ENCODE peak calls at places on chromosomes 13 and 19, in seven cellular contexts. I is NCI-H2081; S is CD4-positive, CD25-positive, alpha-beta regulatory T cell; X is CD4-positive, alpha-beta T cell; O is substantia nigra; A is pancreas; R is T-cell. F is an unnamed sample.

GRCh38 chr13:53238241-53238640 is 209.6 kb downstream of the OLFM4 start:
- DNase-seq in X (no peak), I (no peak), R (no peak), S (no peak), A (no peak), O (no peak), F (no peak)

GRCh38 chr13:112835344-112835743 is 133.7 kb upstream of the MCF2L start:
- DNase-seq in O (no peak), S (no peak), A (no peak), R (no peak), X (no peak), I (no peak), F (no peak)

GRCh38 chr13:113959198-113959597 is 14.7 kb downstream of the C13orf46 start:
- DNase-seq in S (no peak), A (peak; percentile 57), I (no peak), R (no peak), X (no peak), O (no peak), F (no peak)

GRCh38 chr13:80513196-80513595 is 172.3 kb upstream of the SPRY2 start:
- DNase-seq in S (no peak), R (no peak), I (no peak), A (no peak), X (no peak), O (no peak), F (no peak)

GRCh38 chr13:99407906-99408702 is 93.2 kb upstream of the TM9SF2 start:
- DNase-seq in R (no peak), I (no peak), S (no peak), X (no peak), A (no peak), O (no peak), F (no peak)

GRCh38 chr13:110304256-110304655 is 2.7 kb downstream of the COL4A1 start:
- DNase-seq in S (no peak), X (no peak), I (no peak), A (no peak), R (no peak), O (no peak), F (no peak)

GRCh38 chr19:42271861-42272534 is 2.9 kb downstream of the CIC start:
- DNase-seq in R (no peak), A (peak; percentile 31), O (no peak), I (no peak), S (no peak), X (no peak), F (no peak)

GRCh38 chr13:62049992-62050391 is 634.3 kb upstream of the PCDH20 start:
- DNase-seq in R (no peak), S (no peak), X (no peak), O (no peak), I (no peak), A (no peak), F (no peak)

GRCh38 chr19:34269968-34270621 is 15.7 kb downstream of the GARRE1 start:
- DNase-seq in I (no peak), R (peak; percentile 73), S (peak; percentile 86), X (peak; percentile 62), O (peak; percentile 24), A (peak; percentile 47), F (peak; percentile 74)

GRCh38 chr19:16883518-16883917 is 5.3 kb upstream of the F2RL3 start:
- DNase-seq in S (no peak), X (no peak), A (no peak), R (no peak), O (no peak), I (no peak), F (no peak)

GRCh38 chr19:45767881-45768643 is 990 bp downstream of the SIX5 start:
- DNase-seq in R (no peak), I (no peak), O (peak; percentile 30), X (no peak), S (peak; percentile 22), A (peak; percentile 84), F (peak; percentile 67)

GRCh38 chr13:100451923-100452322 is 136.7 kb downstream of the GGACT start:
- DNase-seq in I (no peak), X (no peak), A (no peak), R (no peak), O (no peak), S (no peak), F (no peak)

GRCh38 chr19:53877361-53877766 is 4.6 kb upstream of the PRKCG start:
- DNase-seq in I (no peak), A (no peak), O (no peak), S (peak; percentile 58), R (peak; percentile 40), X (no peak), F (no peak)

GRCh38 chr19:41705393-41706174 is 2.8 kb upstream of the CEACAM5 start:
- DNase-seq in X (peak; percentile 10), A (peak; percentile 32), I (no peak), O (no peak), R (no peak), S (peak; percentile 26), F (peak; percentile 46)

GRCh38 chr19:29576761-29577661 is 29.1 kb upstream of the POP4 start:
- DNase-seq in R (no peak), X (no peak), I (no peak), O (no peak), A (no peak), S (no peak), F (no peak)

GRCh38 chr19:18364826-18365528 is 21.0 kb upstream of the GDF15 start:
- DNase-seq in I (peak; percentile 78), O (peak; percentile 23), S (no peak), A (peak; percentile 90), R (no peak), X (no peak), F (peak; percentile 100)

GRCh38 chr19:48635966-48636858 is 967 bp downstream of the DBP start:
- DNase-seq in O (peak; percentile 72), X (no peak), S (peak; percentile 30), R (no peak), I (no peak), A (peak; percentile 63), F (peak; percentile 39)

GRCh38 chr19:48663667-48664066 is 9.2 kb downstream of the NTN5 start:
- DNase-seq in S (no peak), I (no peak), A (no peak), X (no peak), R (no peak), O (no peak), F (no peak)

GRCh38 chr19:10751109-10751972 is 33.5 kb downstream of the DNM2 start:
- DNase-seq in S (no peak), A (peak; percentile 36), I (no peak), O (peak; percentile 40), R (no peak), X (no peak), F (no peak)

GRCh38 chr13:25286308-25286968 is 850 bp downstream of the MTMR6 start:
- DNase-seq in S (peak; percentile 64), I (no peak), O (no peak), X (peak; percentile 19), A (no peak), R (peak; percentile 45), F (peak; percentile 10)

GRCh38 chr19:52566588-52566987 is 3.5 kb upstream of the ZNF701 start:
- DNase-seq in I (no peak), S (no peak), O (no peak), A (no peak), X (no peak), R (no peak), F (peak; percentile 77)

GRCh38 chr19:45757696-45758095 is 11.4 kb downstream of the SIX5 start:
- DNase-seq in A (no peak), X (no peak), O (no peak), R (no peak), S (no peak), I (no peak), F (no peak)

GRCh38 chr19:13051581-13052165 is 51.0 kb downstream of the LYL1 start:
- DNase-seq in R (no peak), I (no peak), X (no peak), A (peak; percentile 63), O (peak; percentile 42), S (no peak), F (peak; percentile 93)

GRCh38 chr19:55418185-55418584 is 10.6 kb upstream of the UBE2S start:
- DNase-seq in S (peak; percentile 52), X (peak; percentile 29), A (peak; percentile 68), O (peak; percentile 35), I (peak; percentile 58), R (no peak), F (peak; percentile 74)

GRCh38 chr13:58097831-58098230 is 466.3 kb downstream of the PCDH17 start:
- DNase-seq in S (no peak), X (no peak), A (no peak), R (no peak), O (no peak), I (no peak), F (no peak)

F was measured in PC-9.